ENCODE peak calls at places on chromosome 21, in four cellular contexts. R is CD14-positive monocyte; S is WTC11; D is CD4-positive, alpha-beta T cell. Y is an unnamed sample.

GRCh38 chr21:36698160-36699025 is 522 bp upstream of the SIM2 start:
- DNase-seq in R (no peak), S (peak; percentile 69), D (no peak), Y (peak; percentile 65)

GRCh38 chr21:32457360-32457840 is 44.9 kb downstream of the EVA1C start:
- DNase-seq in D (no peak), R (no peak), S (no peak), Y (no peak)

GRCh38 chr21:39451332-39452206 is at the start of gene SH3BGR:
- DNase-seq in S (peak; percentile 70), D (no peak), R (no peak), Y (peak; percentile 36)

GRCh38 chr21:46422636-46423241 is 36.0 kb upstream of the DIP2A start:
- DNase-seq in S (no peak), D (no peak), R (no peak), Y (no peak)

GRCh38 chr21:14438204-14438603 is 55.3 kb upstream of the HSPA13 start:
- DNase-seq in R (no peak), S (no peak), D (no peak), Y (no peak)

GRCh38 chr21:39258207-39258606 is 55.2 kb downstream of the BRWD1 start:
- DNase-seq in D (no peak), R (no peak), S (no peak), Y (no peak)

GRCh38 chr21:33067457-33067856 is 2.5 kb upstream of the OLIG1 start:
- DNase-seq in D (no peak), R (peak; percentile 58), S (no peak), Y (no peak)

GRCh38 chr21:28337319-28337718 is 655.4 kb downstream of the LTN1 start:
- DNase-seq in R (no peak), D (no peak), S (no peak), Y (no peak)

GRCh38 chr21:33011462-33011861 is 14.3 kb upstream of the OLIG2 start:
- DNase-seq in D (no peak), S (no peak), R (peak; percentile 96), Y (no peak)

GRCh38 chr21:28252923-28253322 is 739.8 kb downstream of the LTN1 start:
- DNase-seq in S (no peak), R (no peak), D (no peak), Y (no peak)

GRCh38 chr21:45816794-45817193 is 164.8 kb upstream of the COL6A1 start:
- DNase-seq in D (no peak), S (no peak), R (no peak), Y (no peak)

GRCh38 chr21:38643404-38644023 is 145.2 kb upstream of the ERG start:
- DNase-seq in R (no peak), D (no peak), S (no peak), Y (no peak)

GRCh38 chr21:16570856-16571255 is 841.1 kb downstream of the USP25 start:
- DNase-seq in R (no peak), D (no peak), S (no peak), Y (no peak)

GRCh38 chr21:39188521-39189139 is 5.4 kb upstream of the PSMG1 start:
- DNase-seq in S (no peak), R (no peak), D (no peak), Y (no peak)

GRCh38 chr21:38171723-38172344 is 85.0 kb upstream of the KCNJ15 start:
- DNase-seq in D (no peak), S (peak; percentile 60), R (no peak), Y (peak; percentile 62)

GRCh38 chr21:14620152-14620551 is 74.0 kb upstream of the SAMSN1 start:
- DNase-seq in R (no peak), D (no peak), S (no peak), Y (no peak)

GRCh38 chr21:37987668-37988067 is 71.4 kb upstream of the KCNJ6 start:
- DNase-seq in D (no peak), S (no peak), R (no peak), Y (no peak)

GRCh38 chr21:31418355-31419001 is 74.4 kb upstream of the TIAM1 start:
- DNase-seq in R (no peak), S (no peak), D (no peak), Y (no peak)

GRCh38 chr21:28436286-28436932 is 556.3 kb downstream of the LTN1 start:
- DNase-seq in S (no peak), D (no peak), R (no peak), Y (no peak)

GRCh38 chr21:34688715-34689114 is 19.9 kb downstream of the CLIC6 start:
- DNase-seq in S (no peak), R (no peak), D (no peak), Y (no peak)
- TF ChIP-seq CTCF in S (no peak), R (no peak), D (no peak), Y (no peak)

GRCh38 chr21:44730951-44731579 is 19.7 kb upstream of the TSPEAR start:
- DNase-seq in D (no peak), S (no peak), R (no peak), Y (no peak)
- TF ChIP-seq CTCF in D (no peak), S (no peak), R (no peak), Y (no peak)

GRCh38 chr21:18384771-18385170 is 18.8 kb downstream of the TMPRSS15 start:
- DNase-seq in S (no peak), R (no peak), D (no peak), Y (no peak)
- TF ChIP-seq CTCF in S (peak; percentile 41), R (peak; percentile 42), D (no peak), Y (peak; percentile 66)

GRCh38 chr21:17726047-17726446 is 93.1 kb downstream of the C21orf91 start:
- DNase-seq in D (no peak), R (no peak), S (no peak), Y (no peak)
- TF ChIP-seq CTCF in D (no peak), R (peak; percentile 33), S (peak; percentile 15), Y (no peak)

DNA sequence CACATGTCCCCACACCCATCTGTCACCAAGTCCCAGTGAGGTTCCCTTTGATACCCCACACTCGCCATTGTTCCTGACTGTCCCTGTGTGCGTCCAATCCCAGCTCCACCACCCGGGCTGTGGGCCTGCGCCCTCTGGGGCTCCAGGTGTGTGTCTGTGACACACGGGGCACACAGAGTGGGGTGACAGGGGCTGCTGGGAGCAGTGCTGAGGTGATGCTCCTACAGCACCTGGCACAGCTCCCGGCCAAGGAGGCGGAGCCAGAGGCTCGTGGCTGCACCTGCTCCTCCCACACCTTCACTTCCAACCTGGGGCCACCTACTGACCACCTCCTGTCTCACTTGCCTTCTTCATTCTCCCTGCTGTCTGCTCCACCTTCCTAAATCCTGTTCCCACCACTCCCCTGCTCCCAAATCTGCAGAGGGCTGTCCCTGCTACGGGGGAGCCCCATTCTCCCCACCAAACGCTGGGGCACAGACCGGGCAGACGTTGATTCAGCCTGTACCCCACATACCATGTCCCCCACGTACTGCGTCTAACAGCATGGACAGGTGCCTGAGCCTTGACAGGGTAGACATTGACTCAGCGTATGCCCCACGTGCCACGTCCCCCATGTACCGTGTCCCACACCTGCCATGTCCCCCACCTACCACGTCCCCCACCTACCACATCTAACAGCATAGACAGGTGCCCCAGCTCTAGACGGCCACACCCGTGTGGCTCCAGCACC is 16.4 kb downstream of the WDR4 start:
- DNase-seq in R (no peak), S (peak; percentile 61), D (no peak), Y (no peak)
- TF ChIP-seq CTCF in R (no peak), S (no peak), D (no peak), Y (no peak)

GRCh38 chr21:44802396-44803153 is 955 bp upstream of the UBE2G2 start:
- DNase-seq in R (no peak), S (no peak), D (no peak), Y (peak; percentile 27)

GRCh38 chr21:44800103-44800502 is 1.5 kb downstream of the UBE2G2 start:
- DNase-seq in D (no peak), S (no peak), R (no peak), Y (no peak)

GRCh38 chr21:44803651-44804050 is 2.0 kb upstream of the UBE2G2 start:
- DNase-seq in D (no peak), S (no peak), R (no peak), Y (no peak)

GRCh38 chr21:44801468-44802395 is at the start of gene UBE2G2:
- DNase-seq in D (peak; percentile 86), R (peak; percentile 70), S (peak; percentile 71), Y (peak; percentile 90)

GRCh38 chr21:44800971-44801467 is 601 bp downstream of the UBE2G2 start:
- DNase-seq in R (no peak), S (no peak), D (no peak), Y (peak; percentile 27)
- TF ChIP-seq CTCF in R (peak; percentile 26), S (peak; percentile 16), D (peak; percentile 78), Y (no peak)

DNA sequence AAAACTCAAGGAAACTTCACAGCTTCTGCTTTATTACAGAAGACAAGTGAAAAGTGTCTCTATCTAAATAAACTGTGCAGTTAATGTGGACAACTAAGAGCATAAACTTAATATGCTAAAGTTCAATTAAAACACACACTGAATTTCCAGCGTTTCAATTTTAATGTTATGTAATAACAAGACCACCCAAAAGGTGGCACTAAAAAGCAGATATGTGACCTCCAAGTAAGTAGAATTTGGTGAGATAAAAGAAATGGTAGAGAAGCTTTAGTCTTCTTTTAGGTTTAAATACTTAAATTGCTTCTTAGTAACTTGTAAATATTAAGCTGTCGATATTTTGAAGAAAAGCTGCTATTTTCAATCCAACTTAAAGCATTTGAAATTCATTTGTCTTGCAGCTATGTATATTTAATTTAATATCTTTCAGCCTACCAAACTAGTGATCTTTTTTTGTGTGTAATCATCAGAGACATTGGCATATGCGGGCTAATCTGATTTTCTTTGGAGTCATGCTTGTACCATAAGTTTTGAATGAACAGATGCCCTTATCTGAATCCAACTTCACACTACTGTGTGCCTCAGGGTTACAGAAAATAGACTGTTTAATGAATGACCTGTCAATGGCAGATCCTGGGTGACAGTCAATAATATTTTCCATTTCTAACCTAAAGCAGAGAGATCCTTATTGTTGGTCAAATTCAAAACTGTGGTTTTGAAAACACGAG is 36.5 kb upstream of the ADAMTS1 start:
- DNase-seq in S (no peak), R (no peak), D (no peak), Y (no peak)
- TF ChIP-seq CTCF in S (no peak), R (peak; percentile 36), D (no peak), Y (peak; percentile 48)

GRCh38 chr21:42194863-42195262 is 24.1 kb upstream of the ABCG1 start:
- DNase-seq in S (no peak), R (no peak), D (no peak), Y (no peak)
- TF ChIP-seq CTCF in S (no peak), R (no peak), D (no peak), Y (no peak)